ENCODE peak calls at places on chromosomes 4 and X, in seven cellular contexts. V, I, S, B, H, P and R are unnamed samples.

GRCh38 chrX:103831803-103832544 is at the start of gene RAB9B:
- DNase-seq in V (peak; percentile 70), I (peak; percentile 52), S (peak; percentile 20), B (peak; percentile 33), H (peak; percentile 64), P (peak; percentile 66), R (peak; percentile 64)

GRCh38 chr4:160129439-160129838 is 1026.6 kb downstream of the RAPGEF2 start:
- DNase-seq in V (no peak), I (no peak), S (no peak), B (no peak), H (no peak), P (no peak), R (no peak)

GRCh38 chrX:41043950-41044349 is 41.3 kb upstream of the USP9X start:
- DNase-seq in V (no peak), I (no peak), S (no peak), B (peak; percentile 79), H (no peak), P (no peak), R (no peak)

GRCh38 chrX:93585661-93586060 is 87.7 kb downstream of the NAP1L3 start:
- DNase-seq in V (no peak), I (no peak), S (no peak), B (no peak), H (no peak), P (no peak), R (no peak)

GRCh38 chrX:56788717-56789122 is 59.7 kb downstream of the NBDY start:
- DNase-seq in V (no peak), I (no peak), S (no peak), B (no peak), H (no peak), P (peak; percentile 32), R (no peak)

GRCh38 chr4:24473309-24473721 is 111.0 kb downstream of the DHX15 start:
- DNase-seq in V (peak; percentile 23), I (no peak), S (peak; percentile 28), B (peak; percentile 63), H (no peak), P (peak; percentile 60), R (no peak)

GRCh38 chr4:24211821-24212220 is 322.0 kb upstream of the PPARGC1A start:
- DNase-seq in V (no peak), I (no peak), S (no peak), B (peak; percentile 81), H (no peak), P (no peak), R (no peak)

GRCh38 chr4:38688676-38689355 is 24.8 kb downstream of the KLF3 start:
- DNase-seq in V (no peak), I (no peak), S (no peak), B (no peak), H (no peak), P (no peak), R (no peak)

GRCh38 chr4:157012781-157013180 is 41.2 kb upstream of the PDGFC start:
- DNase-seq in V (no peak), I (no peak), S (no peak), B (no peak), H (no peak), P (no peak), R (no peak)

GRCh38 chr4:629916-630641 is 4.7 kb downstream of the PDE6B start:
- DNase-seq in V (peak; percentile 5), I (no peak), S (no peak), B (no peak), H (no peak), P (no peak), R (no peak)

GRCh38 chr4:100555791-100556190 is 38.0 kb upstream of the EMCN start:
- DNase-seq in V (no peak), I (no peak), S (no peak), B (no peak), H (no peak), P (no peak), R (no peak)

GRCh38 chr4:83961575-83961974 is 425.7 kb downstream of the GPAT3 start:
- DNase-seq in V (no peak), I (no peak), S (no peak), B (no peak), H (no peak), P (no peak), R (no peak)

GRCh38 chrX:41558531-41558930 is 111.4 kb downstream of the NYX start:
- DNase-seq in V (no peak), I (no peak), S (no peak), B (peak; percentile 51), H (no peak), P (no peak), R (no peak)

GRCh38 chr4:54098375-54098774 is 1.6 kb upstream of the GSX2 start:
- DNase-seq in V (no peak), I (no peak), S (no peak), B (no peak), H (no peak), P (no peak), R (no peak)

GRCh38 chrX:103629295-103630170 is 758 bp downstream of the TCEAL1 start:
- DNase-seq in V (peak; percentile 62), I (peak; percentile 52), S (peak; percentile 67), B (peak; percentile 77), H (peak; percentile 34), P (peak; percentile 77), R (peak; percentile 71)

GRCh38 chr4:88158360-88159136 is at the start of gene ABCG2:
- DNase-seq in V (peak; percentile 16), I (no peak), S (peak; percentile 4), B (peak; percentile 46), H (no peak), P (peak; percentile 66), R (peak; percentile 77)

GRCh38 chrX:152926279-152926678 is 28.4 kb downstream of the ZNF185 start:
- DNase-seq in V (no peak), I (peak; percentile 63), S (no peak), B (peak; percentile 64), H (peak; percentile 46), P (peak; percentile 74), R (peak; percentile 53)

GRCh38 chr4:77994194-77994721 is 62.9 kb upstream of the FRAS1 start:
- DNase-seq in V (no peak), I (no peak), S (peak; percentile 11), B (peak; percentile 71), H (no peak), P (no peak), R (peak; percentile 77)

GRCh38 chrX:91434351-91435168 is at the start of gene PABPC5:
- DNase-seq in V (peak; percentile 78), I (peak; percentile 61), S (peak; percentile 74), B (peak; percentile 87), H (no peak), P (peak; percentile 64), R (no peak)

GRCh38 chrX:117508021-117508420 is 608.6 kb downstream of the KLHL13 start:
- DNase-seq in V (no peak), I (no peak), S (no peak), B (no peak), H (no peak), P (no peak), R (no peak)

GRCh38 chr4:127309360-127310095 is 323.2 kb upstream of the INTU start:
- DNase-seq in V (no peak), I (no peak), S (no peak), B (peak; percentile 91), H (no peak), P (no peak), R (no peak)

GRCh38 chr4:47031713-47032404 is 492 bp downstream of the GABRB1 start:
- DNase-seq in V (no peak), I (no peak), S (peak; percentile 4), B (no peak), H (no peak), P (no peak), R (peak; percentile 36)

GRCh38 chrX:120813982-120814381 is 61.7 kb downstream of the CT47B1 start:
- DNase-seq in V (no peak), I (no peak), S (no peak), B (no peak), H (no peak), P (no peak), R (no peak)

GRCh38 chr4:162016991-162017390 is 146.8 kb downstream of the FSTL5 start:
- DNase-seq in V (no peak), I (no peak), S (no peak), B (no peak), H (no peak), P (no peak), R (no peak)

GRCh38 chr4:93178279-93178678 is 650.3 kb upstream of the ATOH1 start:
- DNase-seq in V (no peak), I (no peak), S (no peak), B (peak; percentile 8), H (no peak), P (no peak), R (no peak)

GRCh38 chr4:185128272-185129119 is 14.6 kb upstream of the SLC25A4 start:
- DNase-seq in V (peak; percentile 26), I (no peak), S (peak; percentile 35), B (no peak), H (peak; percentile 24), P (peak; percentile 71), R (peak; percentile 36)

GRCh38 chr4:87073570-87074470 is 139.0 kb downstream of the AFF1 start:
- DNase-seq in V (peak; percentile 47), I (no peak), S (no peak), B (peak; percentile 53), H (peak; percentile 68), P (no peak), R (no peak)

GRCh38 chr4:120682981-120683380 is 239.5 kb downstream of the PRDM5 start:
- DNase-seq in V (no peak), I (no peak), S (no peak), B (no peak), H (no peak), P (no peak), R (no peak)

GRCh38 chr4:103075894-103076776 is at the start of gene SLC9B2:
- DNase-seq in V (peak; percentile 75), I (peak; percentile 54), S (peak; percentile 62), B (peak; percentile 70), H (peak; percentile 74), P (peak; percentile 80), R (peak; percentile 61)

GRCh38 chr4:1684756-1685603 is 867 bp upstream of the FAM53A start:
- DNase-seq in V (no peak), I (no peak), S (no peak), B (no peak), H (no peak), P (peak; percentile 63), R (peak; percentile 35)
- H3K4me3 ChIP-seq in V (peak overlapping the region; percentile 77), I (peak overlapping the region; percentile 40), S (peak overlapping the region; percentile 69), B (peak overlapping the region; percentile 24), H (peak overlapping the region; percentile 41), P (peak overlapping the region; percentile 28), R (peak overlapping the region; percentile 72)

DNA sequence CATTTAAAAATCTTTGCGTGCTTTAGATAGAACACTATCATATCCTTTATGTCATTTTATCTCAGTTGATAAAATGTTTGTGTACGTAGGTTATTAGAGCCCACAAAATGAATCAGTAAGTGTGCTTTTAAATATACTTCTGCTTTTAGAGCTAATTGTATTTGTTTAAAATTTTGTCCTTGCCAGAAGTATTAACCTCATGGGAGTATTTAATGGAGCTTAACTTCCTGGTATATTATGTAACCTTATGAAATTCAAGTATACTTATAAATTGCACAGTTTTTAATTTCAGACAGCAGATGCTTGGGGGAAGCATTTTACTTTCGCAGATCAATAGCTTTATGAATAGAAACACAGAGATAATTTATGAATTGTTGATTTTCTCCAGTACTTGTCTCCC is 90.2 kb downstream of the DIPK2B start:
- DNase-seq in V (no peak), I (no peak), S (no peak), B (no peak), H (no peak), P (no peak), R (no peak)
- H3K36me3 ChIP-seq in V (peaks cover 8% of the 10 kb centered on the region), I (peaks cover 5% of the 10 kb centered on the region), S (no peaks in the 10 kb centered on the region), B (peaks cover 3% of the 10 kb centered on the region), H (peaks cover 6% of the 10 kb centered on the region), P (peaks cover 24% of the 10 kb centered on the region), R (no peaks in the 10 kb centered on the region)

GRCh38 chrX:13764765-13765164 is 30.2 kb downstream of the OFD1 start:
- DNase-seq in V (no peak), I (no peak), S (no peak), B (peak; percentile 23), H (no peak), P (no peak), R (no peak)
- TF ChIP-seq CTCF in V (peak; percentile 47), I (no peak), S (no peak), B (no peak), H (no peak), P (no peak), R (no peak)

GRCh38 chr4:4866833-4867744 is 7.6 kb downstream of the MSX1 start:
- DNase-seq in V (no peak), I (no peak), S (peak; percentile 46), B (no peak), H (no peak), P (no peak), R (no peak)
- H3K4me3 ChIP-seq in V (peak overlapping the region; percentile 57), I (peak overlapping the region; percentile 10), S (peak overlapping the region; percentile 46), B (peak overlapping the region; percentile 5), H (no peak overlapping the region), P (no peak overlapping the region), R (peak overlapping the region; percentile 65)